ENCODE peak calls at places on chromosome 3, in ten cellular contexts. N is thoracic aorta, Z is AG10803, V is fibroblast of mammary gland, C is lower leg skin, P is heart left ventricle, F is HL-60, U is dorsolateral prefrontal cortex, T is colonic mucosa, H is sigmoid colon. K is an unnamed sample.

GRCh38 chr3:101072299-101072698 is 79.1 kb upstream of the ABI3BP start:
- DNase-seq in N (no peak), Z (no peak), V (peak; percentile 46), C (no peak), P (no peak), F (no peak), U (no peak), T (peak; percentile 19), H (no peak), K (no peak)

GRCh38 chr3:125189378-125190165 is 23.0 kb downstream of the SLC12A8 start:
- DNase-seq in N (no peak), Z (no peak), V (no peak), C (no peak), P (no peak), F (no peak), U (no peak), T (no peak), H (no peak), K (no peak)

GRCh38 chr3:137110392-137110996 is 152.7 kb downstream of the IL20RB start:
- DNase-seq in N (no peak), Z (peak; percentile 28), V (peak; percentile 35), C (no peak), P (no peak), F (no peak), U (no peak), T (no peak), H (no peak), K (no peak)

GRCh38 chr3:46701211-46701939 is at the start of gene TMIE:
- DNase-seq in N (no peak), Z (no peak), V (no peak), C (no peak), P (no peak), F (no peak), U (no peak), T (no peak), H (no peak), K (no peak)

GRCh38 chr3:134850761-134851160 is 55.7 kb downstream of the EPHB1 start:
- DNase-seq in N (no peak), Z (no peak), V (no peak), C (no peak), P (peak; percentile 36), F (no peak), U (no peak), T (no peak), H (no peak), K (no peak)

GRCh38 chr3:193850084-193850619 is 257.1 kb downstream of the OPA1 start:
- DNase-seq in N (no peak), Z (no peak), V (no peak), C (no peak), P (no peak), F (no peak), U (no peak), T (no peak), H (no peak), K (no peak)

GRCh38 chr3:107841864-107842263 is 249.0 kb downstream of the CD47 start:
- DNase-seq in N (no peak), Z (no peak), V (no peak), C (no peak), P (no peak), F (no peak), U (no peak), T (no peak), H (no peak), K (no peak)

GRCh38 chr3:99111235-99111634 is 209.7 kb upstream of the DCBLD2 start:
- DNase-seq in N (no peak), Z (no peak), V (no peak), C (no peak), P (no peak), F (no peak), U (no peak), T (no peak), H (no peak), K (no peak)

GRCh38 chr3:193928354-193929209 is 207.4 kb upstream of the HES1 start:
- DNase-seq in N (no peak), Z (no peak), V (no peak), C (no peak), P (no peak), F (no peak), U (no peak), T (no peak), H (no peak), K (no peak)

GRCh38 chr3:62131620-62132019 is 241.7 kb downstream of the FEZF2 start:
- DNase-seq in N (no peak), Z (peak; percentile 10), V (peak; percentile 43), C (no peak), P (no peak), F (no peak), U (no peak), T (no peak), H (no peak), K (no peak)

GRCh38 chr3:172939651-172940293 is 189.2 kb downstream of the ECT2 start:
- DNase-seq in N (no peak), Z (peak; percentile 1), V (no peak), C (no peak), P (no peak), F (no peak), U (no peak), T (no peak), H (no peak), K (no peak)

GRCh38 chr3:53159415-53160135 is 1.4 kb upstream of the PRKCD start:
- DNase-seq in N (no peak), Z (no peak), V (no peak), C (no peak), P (peak; percentile 50), F (no peak), U (no peak), T (peak; percentile 97), H (no peak), K (no peak)

GRCh38 chr3:102142379-102143058 is 292.3 kb upstream of the ZPLD1 start:
- DNase-seq in N (no peak), Z (no peak), V (no peak), C (no peak), P (no peak), F (no peak), U (no peak), T (no peak), H (no peak), K (no peak)

GRCh38 chr3:177929310-177929709 is 606.9 kb upstream of the KCNMB2 start:
- DNase-seq in N (no peak), Z (peak; percentile 29), V (peak; percentile 69), C (no peak), P (no peak), F (no peak), U (no peak), T (no peak), H (no peak), K (no peak)

GRCh38 chr3:124076231-124076630 is 84.3 kb upstream of the ROPN1 start:
- DNase-seq in N (no peak), Z (no peak), V (no peak), C (no peak), P (no peak), F (no peak), U (no peak), T (no peak), H (no peak), K (no peak)

GRCh38 chr3:65080432-65080831 is 392.6 kb upstream of the ADAMTS9 start:
- DNase-seq in N (no peak), Z (no peak), V (no peak), C (no peak), P (no peak), F (no peak), U (no peak), T (no peak), H (no peak), K (no peak)

GRCh38 chr3:106428565-106428994 is 559.8 kb upstream of the CBLB start:
- DNase-seq in N (no peak), Z (peak; percentile 100), V (peak; percentile 100), C (peak; percentile 66), P (no peak), F (no peak), U (no peak), T (no peak), H (peak; percentile 82), K (no peak)

DNA sequence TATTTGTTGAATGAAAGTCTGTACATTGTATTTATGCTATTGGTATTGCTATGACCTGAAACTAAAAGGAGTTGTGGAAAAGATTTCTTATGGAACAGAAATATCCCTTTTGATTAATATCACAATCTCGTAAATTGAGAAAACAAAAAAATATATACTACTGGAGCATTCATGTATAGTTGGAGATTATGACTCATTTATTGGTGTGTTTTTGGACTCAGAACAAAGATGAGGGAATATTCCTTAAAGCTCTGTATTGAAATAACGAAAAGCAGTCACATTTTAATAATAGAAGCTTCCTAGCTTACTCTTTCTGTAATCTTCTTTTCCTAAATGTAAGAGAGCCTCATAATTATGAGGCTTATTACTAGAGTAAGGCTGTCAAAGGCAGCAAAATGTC is 14.3 kb downstream of the CTNNB1 start:
- DNase-seq in N (no peak), Z (no peak), V (no peak), C (no peak), P (no peak), F (no peak), U (no peak), T (no peak), H (no peak), K (no peak)
- H3K4me3 ChIP-seq in N (no peak overlapping the region), Z (no peak overlapping the region), V (no peak overlapping the region), C (no peak overlapping the region), P (no peak overlapping the region), F (no peak overlapping the region), U (no peak overlapping the region), T (no peak overlapping the region), H (no peak overlapping the region), K (no peak overlapping the region)

DNA sequence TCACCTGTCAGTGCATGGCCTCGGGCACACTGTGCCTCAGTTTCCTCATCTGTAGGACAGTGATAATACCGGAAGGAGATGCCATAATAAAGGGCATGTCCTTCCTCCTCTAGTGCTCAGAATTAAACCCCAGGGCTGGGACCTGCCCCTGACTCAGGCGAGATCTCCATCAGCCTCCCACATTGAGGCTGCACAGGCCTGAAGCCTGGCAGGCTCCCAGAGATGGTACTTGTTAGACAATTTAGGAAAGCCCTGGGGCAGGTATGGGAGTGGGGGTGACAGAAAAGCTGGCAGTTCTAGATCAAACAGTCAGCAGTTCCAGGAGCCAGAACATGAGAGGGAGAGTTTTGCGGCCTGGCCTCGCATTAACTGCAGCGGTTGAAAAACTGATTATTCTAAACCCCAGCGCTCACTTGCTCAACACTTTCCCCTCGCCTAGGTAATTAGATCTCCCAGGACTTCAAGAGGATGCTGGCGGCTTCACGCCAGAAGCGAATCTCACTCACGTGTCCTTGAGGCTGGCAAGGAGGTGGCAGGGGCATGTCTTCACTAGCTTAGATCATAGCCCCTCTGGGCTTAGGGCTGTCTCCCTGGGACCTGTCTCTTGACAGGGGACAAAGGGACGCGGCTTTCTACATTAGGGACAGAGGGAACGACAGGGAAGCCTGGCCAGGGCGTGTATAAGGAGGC is 73.1 kb downstream of the ATP2B2 start:
- DNase-seq in N (no peak), Z (no peak), V (no peak), C (no peak), P (no peak), F (no peak), U (no peak), T (no peak), H (no peak), K (no peak)
- H3K4me3 ChIP-seq in N (no peak overlapping the region), Z (no peak overlapping the region), V (no peak overlapping the region), C (no peak overlapping the region), P (no peak overlapping the region), F (no peak overlapping the region), U (no peak overlapping the region), T (no peak overlapping the region), H (no peak overlapping the region), K (no peak overlapping the region)

GRCh38 chr3:184526158-184526483 is 35.5 kb upstream of the EPHB3 start:
- DNase-seq in N (no peak), Z (no peak), V (peak; percentile 19), C (no peak), P (no peak), F (no peak), U (no peak), T (no peak), H (no peak), K (no peak)
- H3K4me3 ChIP-seq in N (peak overlapping the region; percentile 70), Z (no peak overlapping the region), V (no peak overlapping the region), C (no peak overlapping the region), P (peak overlapping the region; percentile 64), F (no peak overlapping the region), U (peak overlapping the region; percentile 61), T (no peak overlapping the region), H (peak overlapping the region; percentile 44), K (peak overlapping the region; percentile 64)

GRCh38 chr3:112333002-112333385 is at the start of gene CD200:
- DNase-seq in N (no peak), Z (peak; percentile 17), V (peak; percentile 16), C (no peak), P (peak; percentile 54), F (no peak), U (peak; percentile 85), T (peak; percentile 76), H (peak; percentile 79), K (peak; percentile 54)
- H3K4me3 ChIP-seq in N (peak within 1 kb of the TSS; percentile 86), Z (peak within 1 kb of the TSS; percentile 52), V (peak within 1 kb of the TSS; percentile 37), C (peak within 1 kb of the TSS; percentile 29), P (peak within 1 kb of the TSS; percentile 48), F (peak within 1 kb of the TSS; percentile 50), U (peak within 1 kb of the TSS; percentile 83), T (peak within 1 kb of the TSS; percentile 53), H (peak within 1 kb of the TSS; percentile 69), K (peak within 1 kb of the TSS; percentile 68)

K was measured in breast epithelium.